ENCODE peak calls at places on chromosomes 6 and 20, in ten cellular contexts. One of them, this sample, is unnamed.

GRCh38 chr6:40947876-40948514 is 91.0 kb downstream of the UNC5CL start:
- DNase-seq in lower leg skin: no peak
- DNase-seq in coronary artery: no peak
- DNase-seq in ovary: no peak
- DNase-seq in neural progenitor cell: no peak
- DNase-seq in fibroblast of pulmonary artery: peak
- DNase-seq in BJ: peak
- DNase-seq in HCT116: no peak
- DNase-seq in lower lobe of right lung: no peak
- DNase-seq in hepatocyte: no peak
- DNase-seq in this sample: peak

GRCh38 chr20:5608448-5609161 is 141.6 kb upstream of the SHLD1 start:
- DNase-seq in lower leg skin: no peak
- DNase-seq in coronary artery: no peak
- DNase-seq in ovary: no peak
- DNase-seq in neural progenitor cell: no peak
- DNase-seq in fibroblast of pulmonary artery: peak
- DNase-seq in BJ: no peak
- DNase-seq in HCT116: no peak
- DNase-seq in lower lobe of right lung: no peak
- DNase-seq in hepatocyte: no peak
- DNase-seq in this sample: peak

GRCh38 chr6:9437836-9438235 is 977.0 kb downstream of the TFAP2A start:
- DNase-seq in lower leg skin: no peak
- DNase-seq in coronary artery: no peak
- DNase-seq in ovary: no peak
- DNase-seq in neural progenitor cell: no peak
- DNase-seq in fibroblast of pulmonary artery: peak
- DNase-seq in BJ: no peak
- DNase-seq in HCT116: no peak
- DNase-seq in lower lobe of right lung: no peak
- DNase-seq in hepatocyte: no peak
- DNase-seq in this sample: peak

GRCh38 chr6:16362819-16363589 is 124.6 kb downstream of the GMPR start:
- DNase-seq in lower leg skin: no peak
- DNase-seq in coronary artery: no peak
- DNase-seq in ovary: no peak
- DNase-seq in neural progenitor cell: no peak
- DNase-seq in fibroblast of pulmonary artery: no peak
- DNase-seq in BJ: no peak
- DNase-seq in HCT116: no peak
- DNase-seq in lower lobe of right lung: no peak
- DNase-seq in hepatocyte: no peak
- DNase-seq in this sample: no peak

GRCh38 chr20:16944753-16945152 is 196.6 kb downstream of the OTOR start:
- DNase-seq in lower leg skin: no peak
- DNase-seq in coronary artery: no peak
- DNase-seq in ovary: no peak
- DNase-seq in neural progenitor cell: peak
- DNase-seq in fibroblast of pulmonary artery: no peak
- DNase-seq in BJ: no peak
- DNase-seq in HCT116: no peak
- DNase-seq in lower lobe of right lung: no peak
- DNase-seq in hepatocyte: no peak
- DNase-seq in this sample: no peak

GRCh38 chr20:40687384-40688128 is 1.5 kb downstream of the MAFB start:
- DNase-seq in lower leg skin: peak
- DNase-seq in coronary artery: peak
- DNase-seq in ovary: peak
- DNase-seq in neural progenitor cell: peak
- DNase-seq in fibroblast of pulmonary artery: peak
- DNase-seq in BJ: no peak
- DNase-seq in HCT116: no peak
- DNase-seq in lower lobe of right lung: peak
- DNase-seq in hepatocyte: peak
- DNase-seq in this sample: peak

GRCh38 chr6:150599199-150600002 is at the start of gene PLEKHG1:
- DNase-seq in lower leg skin: peak
- DNase-seq in coronary artery: no peak
- DNase-seq in ovary: peak
- DNase-seq in neural progenitor cell: peak
- DNase-seq in fibroblast of pulmonary artery: peak
- DNase-seq in BJ: no peak
- DNase-seq in HCT116: peak
- DNase-seq in lower lobe of right lung: peak
- DNase-seq in hepatocyte: peak
- DNase-seq in this sample: peak

GRCh38 chr6:123415844-123416468 is 220.8 kb downstream of the TRDN start:
- DNase-seq in lower leg skin: peak
- DNase-seq in coronary artery: no peak
- DNase-seq in ovary: peak
- DNase-seq in neural progenitor cell: peak
- DNase-seq in fibroblast of pulmonary artery: peak
- DNase-seq in BJ: no peak
- DNase-seq in HCT116: peak
- DNase-seq in lower lobe of right lung: no peak
- DNase-seq in hepatocyte: peak
- DNase-seq in this sample: peak

GRCh38 chr6:159762681-159763293 is 942 bp downstream of the ACAT2 start:
- DNase-seq in lower leg skin: peak
- DNase-seq in coronary artery: no peak
- DNase-seq in ovary: no peak
- DNase-seq in neural progenitor cell: peak
- DNase-seq in fibroblast of pulmonary artery: no peak
- DNase-seq in BJ: no peak
- DNase-seq in HCT116: no peak
- DNase-seq in lower lobe of right lung: peak
- DNase-seq in hepatocyte: peak
- DNase-seq in this sample: peak

GRCh38 chr20:56088381-56088780 is 83.1 kb upstream of the CBLN4 start:
- DNase-seq in lower leg skin: no peak
- DNase-seq in coronary artery: no peak
- DNase-seq in ovary: no peak
- DNase-seq in neural progenitor cell: no peak
- DNase-seq in fibroblast of pulmonary artery: no peak
- DNase-seq in BJ: no peak
- DNase-seq in HCT116: no peak
- DNase-seq in lower lobe of right lung: no peak
- DNase-seq in hepatocyte: no peak
- DNase-seq in this sample: no peak

GRCh38 chr6:129567374-129567773 is 142.6 kb downstream of the ARHGAP18 start:
- DNase-seq in lower leg skin: no peak
- DNase-seq in coronary artery: no peak
- DNase-seq in ovary: no peak
- DNase-seq in neural progenitor cell: peak
- DNase-seq in fibroblast of pulmonary artery: peak
- DNase-seq in BJ: no peak
- DNase-seq in HCT116: peak
- DNase-seq in lower lobe of right lung: no peak
- DNase-seq in hepatocyte: peak
- DNase-seq in this sample: peak

DNA sequence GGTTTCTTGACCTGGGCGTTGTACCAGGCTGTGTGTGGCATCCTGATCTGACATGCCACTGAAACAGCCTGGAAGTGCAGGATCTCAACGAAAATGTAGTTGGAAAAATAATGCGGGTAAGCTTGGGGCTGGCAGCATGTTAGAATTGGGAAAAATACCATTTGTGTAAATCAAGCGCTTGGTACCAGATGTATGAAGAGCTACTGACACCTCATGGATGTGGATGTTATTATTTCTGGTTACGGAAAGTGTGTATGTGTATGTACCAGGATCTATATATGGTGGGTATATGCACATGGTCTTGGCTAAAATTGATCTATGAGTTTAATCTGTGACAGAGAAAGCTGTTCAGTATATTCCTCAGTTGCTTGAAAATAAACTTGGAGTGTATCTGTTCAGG is 22.7 kb downstream of the HIVEP1 start:
- DNase-seq in lower leg skin: no peak
- DNase-seq in coronary artery: no peak
- DNase-seq in ovary: no peak
- DNase-seq in neural progenitor cell: no peak
- DNase-seq in fibroblast of pulmonary artery: peak
- DNase-seq in BJ: no peak
- DNase-seq in HCT116: no peak
- DNase-seq in lower lobe of right lung: no peak
- DNase-seq in hepatocyte: no peak
- DNase-seq in this sample: no peak
- TF ChIP-seq CTCF in lower leg skin: no peak
- TF ChIP-seq CTCF in coronary artery: no peak
- TF ChIP-seq CTCF in ovary: no peak
- TF ChIP-seq CTCF in neural progenitor cell: no peak
- TF ChIP-seq CTCF in fibroblast of pulmonary artery: no peak
- TF ChIP-seq CTCF in BJ: no peak
- TF ChIP-seq CTCF in HCT116: peak
- TF ChIP-seq CTCF in lower lobe of right lung: no peak
- TF ChIP-seq CTCF in hepatocyte: no peak
- TF ChIP-seq CTCF in this sample: no peak

DNA sequence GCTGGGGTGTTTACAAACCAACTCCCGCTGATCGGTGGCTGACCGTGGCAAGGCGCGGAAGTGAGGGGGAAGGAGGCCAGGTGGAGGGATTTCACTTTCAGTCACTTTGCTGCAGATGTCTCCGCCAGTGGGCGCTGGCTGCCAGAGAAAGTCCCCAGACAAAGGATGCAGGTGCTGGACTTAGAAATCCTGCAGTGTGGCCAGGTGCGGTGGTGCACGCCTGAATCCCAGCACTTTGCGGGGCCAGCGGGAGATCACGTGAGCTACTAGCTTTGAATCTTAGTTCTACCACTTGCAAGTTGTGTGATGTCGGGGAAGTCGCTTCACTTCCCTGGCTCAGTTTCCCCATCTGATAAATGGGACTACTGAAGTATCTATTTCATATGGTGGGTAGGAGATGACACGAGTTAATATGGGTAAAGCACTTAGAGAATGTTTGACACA is 180.4 kb downstream of the ZNF217 start:
- DNase-seq in lower leg skin: no peak
- DNase-seq in coronary artery: no peak
- DNase-seq in ovary: no peak
- DNase-seq in neural progenitor cell: peak
- DNase-seq in fibroblast of pulmonary artery: no peak
- DNase-seq in BJ: no peak
- DNase-seq in HCT116: peak
- DNase-seq in lower lobe of right lung: peak
- DNase-seq in hepatocyte: peak
- DNase-seq in this sample: no peak
- H3K4me3 ChIP-seq in lower leg skin: no peak
- H3K4me3 ChIP-seq in coronary artery: no peak
- H3K4me3 ChIP-seq in ovary: no peak
- H3K4me3 ChIP-seq in neural progenitor cell: no peak
- H3K4me3 ChIP-seq in fibroblast of pulmonary artery: no peak
- H3K4me3 ChIP-seq in BJ: no peak
- H3K4me3 ChIP-seq in HCT116: no peak
- H3K4me3 ChIP-seq in lower lobe of right lung: no peak
- H3K4me3 ChIP-seq in hepatocyte: no peak
- H3K4me3 ChIP-seq in this sample: no peak

GRCh38 chr6:35739645-35740517 is 3.0 kb downstream of the ARMC12 start:
- DNase-seq in lower leg skin: no peak
- DNase-seq in coronary artery: no peak
- DNase-seq in ovary: no peak
- DNase-seq in neural progenitor cell: peak
- DNase-seq in fibroblast of pulmonary artery: no peak
- DNase-seq in BJ: no peak
- DNase-seq in HCT116: no peak
- DNase-seq in lower lobe of right lung: no peak
- DNase-seq in hepatocyte: no peak
- DNase-seq in this sample: no peak

GRCh38 chr6:35736982-35737412 is at the start of gene ARMC12:
- DNase-seq in lower leg skin: no peak
- DNase-seq in coronary artery: no peak
- DNase-seq in ovary: no peak
- DNase-seq in neural progenitor cell: no peak
- DNase-seq in fibroblast of pulmonary artery: no peak
- DNase-seq in BJ: no peak
- DNase-seq in HCT116: no peak
- DNase-seq in lower lobe of right lung: no peak
- DNase-seq in hepatocyte: no peak
- DNase-seq in this sample: no peak

GRCh38 chr6:35735452-35735851 is 1.4 kb upstream of the ARMC12 start:
- DNase-seq in lower leg skin: no peak
- DNase-seq in coronary artery: no peak
- DNase-seq in ovary: no peak
- DNase-seq in neural progenitor cell: no peak
- DNase-seq in fibroblast of pulmonary artery: no peak
- DNase-seq in BJ: no peak
- DNase-seq in HCT116: no peak
- DNase-seq in lower lobe of right lung: no peak
- DNase-seq in hepatocyte: no peak
- DNase-seq in this sample: no peak

GRCh38 chr6:35736293-35736894 is 438 bp upstream of the ARMC12 start:
- DNase-seq in lower leg skin: no peak
- DNase-seq in coronary artery: peak
- DNase-seq in ovary: peak
- DNase-seq in neural progenitor cell: peak
- DNase-seq in fibroblast of pulmonary artery: peak
- DNase-seq in BJ: no peak
- DNase-seq in HCT116: no peak
- DNase-seq in lower lobe of right lung: peak
- DNase-seq in hepatocyte: peak
- DNase-seq in this sample: peak

GRCh38 chr6:35737413-35738211 is 780 bp downstream of the ARMC12 start:
- DNase-seq in lower leg skin: no peak
- DNase-seq in coronary artery: no peak
- DNase-seq in ovary: no peak
- DNase-seq in neural progenitor cell: no peak
- DNase-seq in fibroblast of pulmonary artery: peak
- DNase-seq in BJ: no peak
- DNase-seq in HCT116: peak
- DNase-seq in lower lobe of right lung: no peak
- DNase-seq in hepatocyte: peak
- DNase-seq in this sample: peak
- TF ChIP-seq CTCF in lower leg skin: no peak
- TF ChIP-seq CTCF in coronary artery: peak
- TF ChIP-seq CTCF in ovary: peak
- TF ChIP-seq CTCF in neural progenitor cell: peak
- TF ChIP-seq CTCF in fibroblast of pulmonary artery: peak
- TF ChIP-seq CTCF in BJ: peak
- TF ChIP-seq CTCF in HCT116: peak
- TF ChIP-seq CTCF in lower lobe of right lung: peak
- TF ChIP-seq CTCF in hepatocyte: peak
- TF ChIP-seq CTCF in this sample: peak

DNA sequence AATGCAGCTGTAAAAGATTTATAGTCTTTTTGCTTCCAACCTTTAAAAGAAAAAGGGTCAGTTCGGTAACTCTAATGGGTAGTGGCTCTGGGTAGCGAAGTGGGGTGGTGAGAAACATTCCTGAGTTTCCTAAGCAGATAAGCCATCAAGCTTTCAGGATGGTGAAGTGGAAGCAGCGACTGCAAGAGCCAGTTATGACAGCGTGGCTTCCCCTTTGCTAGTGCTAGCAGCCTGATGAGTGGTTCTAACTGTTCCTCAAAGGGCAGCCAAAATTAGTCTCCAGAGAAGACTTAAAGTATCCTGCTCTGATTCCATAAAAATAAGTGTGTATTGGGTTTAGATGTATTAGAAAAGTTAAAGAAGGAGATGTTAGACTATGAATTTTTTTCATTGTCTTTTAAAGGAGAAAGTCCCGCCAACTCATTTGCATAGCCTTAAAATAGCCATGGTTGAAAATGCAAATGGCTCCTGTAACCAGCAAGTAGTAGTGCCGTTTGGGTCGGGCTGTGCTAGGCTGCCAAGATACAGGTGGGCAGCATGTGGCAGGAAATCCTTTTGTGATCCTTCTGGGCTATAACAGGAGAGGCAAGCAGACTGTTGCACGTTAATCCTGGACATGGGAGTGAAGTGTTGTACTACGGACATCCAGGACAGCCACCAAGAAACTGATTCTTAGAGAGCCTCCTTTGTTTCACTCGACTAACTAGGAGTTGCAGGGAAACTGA is 18.0 kb downstream of the ELOVL2 start:
- DNase-seq in lower leg skin: no peak
- DNase-seq in coronary artery: no peak
- DNase-seq in ovary: no peak
- DNase-seq in neural progenitor cell: peak
- DNase-seq in fibroblast of pulmonary artery: no peak
- DNase-seq in BJ: no peak
- DNase-seq in HCT116: no peak
- DNase-seq in lower lobe of right lung: no peak
- DNase-seq in hepatocyte: peak
- DNase-seq in this sample: no peak
- H3K4me3 ChIP-seq in lower leg skin: no peak
- H3K4me3 ChIP-seq in coronary artery: no peak
- H3K4me3 ChIP-seq in ovary: no peak
- H3K4me3 ChIP-seq in neural progenitor cell: peak
- H3K4me3 ChIP-seq in fibroblast of pulmonary artery: no peak
- H3K4me3 ChIP-seq in BJ: no peak
- H3K4me3 ChIP-seq in HCT116: no peak
- H3K4me3 ChIP-seq in lower lobe of right lung: no peak
- H3K4me3 ChIP-seq in hepatocyte: no peak
- H3K4me3 ChIP-seq in this sample: no peak